ENCODE peak calls at places on chromosomes 6 and 20, in six cellular contexts. Q, K, I, Y, W and A are unnamed samples.

GRCh38 chr6:87407896-87408720 is at the start of gene CFAP206:
- DNase-seq in Q (peak), K (peak), I (peak), Y (peak), W (peak), A (peak)

GRCh38 chr6:93992976-93993375 is 573.6 kb upstream of the EPHA7 start:
- DNase-seq in Q (no peak), K (no peak), I (no peak), Y (no peak), W (peak), A (no peak)

GRCh38 chr20:818001-818664 is 15.4 kb upstream of the FAM110A start:
- DNase-seq in Q (no peak), K (no peak), I (no peak), Y (peak), W (no peak), A (peak)

GRCh38 chr6:119323926-119324325 is 25.6 kb downstream of the MAN1A1 start:
- DNase-seq in Q (no peak), K (no peak), I (no peak), Y (no peak), W (no peak), A (no peak)

GRCh38 chr6:157406666-157407065 is 25.7 kb downstream of the ZDHHC14 start:
- DNase-seq in Q (no peak), K (no peak), I (no peak), Y (no peak), W (no peak), A (no peak)

GRCh38 chr20:59559863-59560262 is 44.5 kb upstream of the PHACTR3 start:
- DNase-seq in Q (no peak), K (no peak), I (no peak), Y (no peak), W (no peak), A (no peak)

GRCh38 chr6:168545428-168545827 is 104.4 kb downstream of the SMOC2 start:
- DNase-seq in Q (no peak), K (no peak), I (no peak), Y (no peak), W (no peak), A (no peak)

GRCh38 chr6:132964101-132964867 is 149.9 kb downstream of the RPS12 start:
- DNase-seq in Q (peak), K (peak), I (no peak), Y (peak), W (peak), A (peak)

GRCh38 chr20:15359056-15359455 is 1021.6 kb upstream of the FLRT3 start:
- DNase-seq in Q (no peak), K (no peak), I (no peak), Y (no peak), W (peak), A (no peak)

GRCh38 chr6:37047933-37048850 is 42.7 kb downstream of the FGD2 start:
- DNase-seq in Q (no peak), K (no peak), I (no peak), Y (no peak), W (no peak), A (no peak)

GRCh38 chr20:3930265-3931206 is 41.3 kb downstream of the PANK2 start:
- DNase-seq in Q (no peak), K (no peak), I (no peak), Y (no peak), W (no peak), A (no peak)

GRCh38 chr6:46781478-46782378 is 11.5 kb upstream of the MEP1A start:
- DNase-seq in Q (peak), K (peak), I (peak), Y (peak), W (peak), A (peak)

GRCh38 chr6:126773122-126773805 is 345.2 kb upstream of the RSPO3 start:
- DNase-seq in Q (no peak), K (no peak), I (no peak), Y (no peak), W (no peak), A (no peak)

GRCh38 chr6:166715065-166715464 is 88.0 kb upstream of the RPS6KA2 start:
- DNase-seq in Q (no peak), K (no peak), I (peak), Y (no peak), W (no peak), A (no peak)

GRCh38 chr6:33875696-33876095 is 71.9 kb upstream of the MLN start:
- DNase-seq in Q (no peak), K (peak), I (no peak), Y (no peak), W (no peak), A (no peak)

GRCh38 chr20:32387262-32387661 is 29.1 kb downstream of the ASXL1 start:
- DNase-seq in Q (no peak), K (no peak), I (no peak), Y (no peak), W (no peak), A (peak)

GRCh38 chr6:56364482-56365313 is 117.3 kb upstream of the COL21A1 start:
- DNase-seq in Q (no peak), K (no peak), I (no peak), Y (no peak), W (no peak), A (peak)

GRCh38 chr6:31485063-31485462 is 12.9 kb upstream of the MICB start:
- DNase-seq in Q (no peak), K (no peak), I (no peak), Y (no peak), W (no peak), A (peak)

GRCh38 chr6:43989556-43990248 is 137.6 kb downstream of the MRPL14 start:
- DNase-seq in Q (no peak), K (peak), I (no peak), Y (no peak), W (no peak), A (no peak)

GRCh38 chr20:6767536-6768227 is at the start of gene BMP2:
- DNase-seq in Q (peak), K (peak), I (peak), Y (peak), W (peak), A (peak)

GRCh38 chr20:62227977-62228958 is 8.2 kb upstream of the HRH3 start:
- DNase-seq in Q (no peak), K (peak), I (peak), Y (peak), W (no peak), A (no peak)

GRCh38 chr6:155152211-155153076 is 111.4 kb upstream of the CLDN20 start:
- DNase-seq in Q (no peak), K (no peak), I (peak), Y (no peak), W (no peak), A (no peak)

GRCh38 chr20:64158346-64159285 is 5.6 kb upstream of the MYT1 start:
- DNase-seq in Q (no peak), K (peak), I (no peak), Y (peak), W (no peak), A (no peak)

GRCh38 chr6:30396833-30397479 is 52.0 kb downstream of the RPP21 start:
- DNase-seq in Q (peak), K (peak), I (peak), Y (peak), W (peak), A (peak)

GRCh38 chr6:26156105-26156849 is 69.0 kb downstream of the HFE start:
- DNase-seq in Q (peak), K (peak), I (peak), Y (peak), W (peak), A (peak)

GRCh38 chr6:125797120-125797933 is 6.6 kb downstream of the NCOA7 start:
- DNase-seq in Q (no peak), K (no peak), I (no peak), Y (no peak), W (no peak), A (no peak)

GRCh38 chr6:84350397-84350796 is 123.0 kb upstream of the CEP162 start:
- DNase-seq in Q (no peak), K (no peak), I (no peak), Y (no peak), W (no peak), A (no peak)

GRCh38 chr20:23455641-23456040 is 3.0 kb upstream of the CST11 start:
- DNase-seq in Q (no peak), K (no peak), I (no peak), Y (no peak), W (no peak), A (no peak)

GRCh38 chr20:63567132-63567381 is 7.0 kb downstream of the HELZ2 start:
- DNase-seq in Q (no peak), K (no peak), I (no peak), Y (no peak), W (no peak), A (no peak)

GRCh38 chr6:37381579-37381978 is 27.8 kb downstream of the RNF8 start:
- DNase-seq in Q (no peak), K (peak), I (peak), Y (peak), W (peak), A (peak)

GRCh38 chr6:107621216-107621940 is 131.5 kb downstream of the SOBP start:
- DNase-seq in Q (no peak), K (no peak), I (no peak), Y (no peak), W (no peak), A (no peak)

GRCh38 chr6:145813285-145814034 is 1.1 kb downstream of the FBXO30 start:
- DNase-seq in Q (no peak), K (peak), I (no peak), Y (no peak), W (peak), A (peak)

GRCh38 chr6:89044988-89045387 is 35.6 kb upstream of the PNRC1 start:
- DNase-seq in Q (no peak), K (no peak), I (no peak), Y (no peak), W (no peak), A (no peak)

GRCh38 chr6:118843685-118844390 is 50.1 kb upstream of the ASF1A start:
- DNase-seq in Q (no peak), K (no peak), I (no peak), Y (no peak), W (no peak), A (no peak)

GRCh38 chr6:122717350-122717749 is 62.2 kb upstream of the FABP7 start:
- DNase-seq in Q (no peak), K (no peak), I (no peak), Y (no peak), W (no peak), A (peak)

GRCh38 chr20:38342196-38342595 is 4.1 kb upstream of the LBP start:
- DNase-seq in Q (no peak), K (no peak), I (peak), Y (no peak), W (no peak), A (no peak)

GRCh38 chr6:170436209-170436809 is 116.8 kb downstream of the PSMB1 start:
- DNase-seq in Q (no peak), K (peak), I (no peak), Y (no peak), W (no peak), A (no peak)

GRCh38 chr6:69980624-69981023 is 114.3 kb downstream of the COL19A1 start:
- DNase-seq in Q (no peak), K (no peak), I (no peak), Y (peak), W (no peak), A (no peak)